ENCODE peak calls at places on chromosomes 16 and 17, in eight cellular contexts. V, G, Y, Q, J, E, R and D are unnamed samples.

GRCh38 chr17:17868637-17869522 is 32.1 kb upstream of the SREBF1 start:
- DNase-seq in V (no peak), G (no peak), Y (no peak), Q (no peak), J (no peak), E (no peak), R (no peak), D (no peak)

GRCh38 chr17:41403409-41404023 is 6.1 kb upstream of the KRT31 start:
- DNase-seq in V (no peak), G (no peak), Y (no peak), Q (no peak), J (peak), E (no peak), R (no peak), D (no peak)

GRCh38 chr17:72592242-72592966 is 471.6 kb downstream of the SOX9 start:
- DNase-seq in V (peak), G (peak), Y (no peak), Q (peak), J (peak), E (peak), R (no peak), D (peak)

GRCh38 chr17:13777003-13777402 is 175.3 kb upstream of the HS3ST3A1 start:
- DNase-seq in V (no peak), G (no peak), Y (no peak), Q (no peak), J (no peak), E (no peak), R (no peak), D (no peak)

GRCh38 chr16:20971420-20971819 is 70.8 kb downstream of the LYRM1 start:
- DNase-seq in V (no peak), G (no peak), Y (no peak), Q (no peak), J (no peak), E (no peak), R (peak), D (no peak)

GRCh38 chr17:32759476-32759875 is 117.4 kb downstream of the MYO1D start:
- DNase-seq in V (no peak), G (no peak), Y (no peak), Q (no peak), J (no peak), E (no peak), R (no peak), D (no peak)

GRCh38 chr17:51230306-51230705 is 29.5 kb downstream of the MBTD1 start:
- DNase-seq in V (no peak), G (no peak), Y (no peak), Q (no peak), J (no peak), E (no peak), R (no peak), D (no peak)

GRCh38 chr16:79811541-79811940 is 211.0 kb upstream of the MAF start:
- DNase-seq in V (no peak), G (no peak), Y (no peak), Q (no peak), J (no peak), E (no peak), R (no peak), D (no peak)

GRCh38 chr17:76411247-76411646 is 26.8 kb downstream of the SPHK1 start:
- DNase-seq in V (no peak), G (no peak), Y (no peak), Q (no peak), J (no peak), E (no peak), R (peak), D (no peak)

GRCh38 chr16:14302031-14302398 is 230.9 kb downstream of the MRTFB start:
- DNase-seq in V (peak), G (no peak), Y (no peak), Q (peak), J (no peak), E (peak), R (no peak), D (peak)

GRCh38 chr17:5049314-5049819 is 14.1 kb upstream of the SLC52A1 start:
- DNase-seq in V (peak), G (no peak), Y (no peak), Q (no peak), J (no peak), E (peak), R (peak), D (no peak)

GRCh38 chr17:73192219-73192893 is 499 bp upstream of the COG1 start:
- DNase-seq in V (peak), G (no peak), Y (no peak), Q (peak), J (peak), E (peak), R (peak), D (peak)

GRCh38 chr17:49638818-49639217 is 39.1 kb downstream of the SPOP start:
- DNase-seq in V (no peak), G (no peak), Y (no peak), Q (no peak), J (no peak), E (no peak), R (no peak), D (no peak)

GRCh38 chr17:31390748-31391495 is 553 bp upstream of the RAB11FIP4 start:
- DNase-seq in V (peak), G (no peak), Y (peak), Q (no peak), J (no peak), E (no peak), R (peak), D (no peak)

GRCh38 chr16:56667581-56668571 is at the start of gene MT1G:
- DNase-seq in V (peak), G (no peak), Y (no peak), Q (peak), J (no peak), E (peak), R (no peak), D (no peak)
- TF ChIP-seq POLR2A in V (no peak), G (no peak), Y (no peak), Q (peak), J (no peak), E (peak), R (no peak), D (no peak)

GRCh38 chr16:67561824-67562525 is 351 bp upstream of the CTCF start:
- DNase-seq in V (peak), G (peak), Y (peak), Q (peak), J (peak), E (peak), R (peak), D (peak)

GRCh38 chr16:67561501-67561823 is 864 bp upstream of the CTCF start:
- DNase-seq in V (no peak), G (no peak), Y (no peak), Q (no peak), J (no peak), E (no peak), R (no peak), D (no peak)

GRCh38 chr16:67563708-67564468 is 1.6 kb downstream of the CTCF start:
- DNase-seq in V (peak), G (no peak), Y (no peak), Q (peak), J (no peak), E (peak), R (no peak), D (no peak)

GRCh38 chr16:67562918-67563707 is 787 bp downstream of the CTCF start:
- DNase-seq in V (peak), G (no peak), Y (no peak), Q (peak), J (peak), E (peak), R (peak), D (no peak)

DNA sequence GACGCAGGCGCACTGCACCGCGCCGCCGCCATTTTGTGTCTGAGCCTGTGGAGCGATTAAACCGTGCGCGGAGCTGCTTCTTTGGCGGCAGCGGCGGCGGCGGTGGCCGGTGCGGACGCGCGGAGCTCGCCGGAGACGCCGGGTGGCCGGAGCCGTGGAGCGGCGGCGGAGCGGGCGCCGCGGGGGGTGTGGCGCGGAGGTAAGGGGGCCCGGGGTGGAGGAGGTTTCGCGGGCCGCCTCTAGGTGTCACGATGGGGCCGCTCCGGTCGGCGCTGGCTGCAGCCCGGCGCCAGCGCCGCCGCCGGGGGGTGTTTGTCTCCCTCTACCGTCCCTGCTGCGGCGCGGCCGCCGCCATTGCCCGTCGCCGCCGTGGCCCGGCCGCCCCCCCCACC is at the start of gene CTCF:
- DNase-seq in V (peak), G (no peak), Y (no peak), Q (peak), J (peak), E (peak), R (peak), D (no peak)
- TF ChIP-seq POLR2AphosphoS5 in V (no peak), G (no peak), Y (no peak), Q (peak), J (peak), E (no peak), R (no peak), D (no peak)

GRCh38 chr17:8955021-8955420 is 10.5 kb downstream of the PIK3R5 start:
- DNase-seq in V (no peak), G (no peak), Y (peak), Q (no peak), J (no peak), E (no peak), R (peak), D (no peak)

GRCh38 chr17:8955560-8955959 is 9.9 kb downstream of the PIK3R5 start:
- DNase-seq in V (no peak), G (no peak), Y (peak), Q (no peak), J (no peak), E (no peak), R (peak), D (no peak)

GRCh38 chr17:8953152-8953885 is 12.2 kb downstream of the PIK3R5 start:
- DNase-seq in V (no peak), G (no peak), Y (peak), Q (no peak), J (no peak), E (no peak), R (peak), D (no peak)

GRCh38 chr17:8956521-8956920 is 9.0 kb downstream of the PIK3R5 start:
- DNase-seq in V (no peak), G (no peak), Y (peak), Q (no peak), J (no peak), E (no peak), R (no peak), D (no peak)

DNA sequence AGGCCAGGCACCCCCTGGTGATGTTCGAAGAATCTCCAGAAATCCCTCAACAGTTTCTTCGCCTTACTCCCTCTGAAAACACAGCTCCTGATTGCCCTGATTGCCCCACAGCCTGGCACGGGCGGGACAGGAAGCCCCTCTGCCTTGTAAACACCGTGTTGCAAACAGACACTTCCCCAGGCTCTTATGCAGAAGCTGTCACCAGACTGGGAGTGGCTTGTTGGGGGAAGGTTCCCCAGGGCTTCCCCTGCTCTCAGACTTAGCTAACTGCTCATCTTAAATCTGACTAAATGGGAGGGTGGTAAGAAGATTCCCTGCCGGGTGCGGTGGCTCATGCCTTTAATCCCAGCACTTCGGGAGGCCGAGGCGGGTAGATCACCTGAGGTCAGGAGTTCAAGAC is 11.2 kb downstream of the PIK3R5 start:
- DNase-seq in V (peak), G (peak), Y (peak), Q (no peak), J (no peak), E (peak), R (peak), D (no peak)
- TF ChIP-seq POLR2A in V (no peak), G (no peak), Y (no peak), Q (no peak), J (no peak), E (no peak), R (peak), D (peak)

GRCh38 chr17:62963296-62963695 is 2.7 kb upstream of the TANC2 start:
- DNase-seq in V (no peak), G (no peak), Y (no peak), Q (no peak), J (peak), E (no peak), R (no peak), D (no peak)
- TF ChIP-seq POLR2AphosphoS5 in V (no peak), G (no peak), Y (no peak), Q (no peak), J (peak), E (no peak), R (no peak), D (no peak)

DNA sequence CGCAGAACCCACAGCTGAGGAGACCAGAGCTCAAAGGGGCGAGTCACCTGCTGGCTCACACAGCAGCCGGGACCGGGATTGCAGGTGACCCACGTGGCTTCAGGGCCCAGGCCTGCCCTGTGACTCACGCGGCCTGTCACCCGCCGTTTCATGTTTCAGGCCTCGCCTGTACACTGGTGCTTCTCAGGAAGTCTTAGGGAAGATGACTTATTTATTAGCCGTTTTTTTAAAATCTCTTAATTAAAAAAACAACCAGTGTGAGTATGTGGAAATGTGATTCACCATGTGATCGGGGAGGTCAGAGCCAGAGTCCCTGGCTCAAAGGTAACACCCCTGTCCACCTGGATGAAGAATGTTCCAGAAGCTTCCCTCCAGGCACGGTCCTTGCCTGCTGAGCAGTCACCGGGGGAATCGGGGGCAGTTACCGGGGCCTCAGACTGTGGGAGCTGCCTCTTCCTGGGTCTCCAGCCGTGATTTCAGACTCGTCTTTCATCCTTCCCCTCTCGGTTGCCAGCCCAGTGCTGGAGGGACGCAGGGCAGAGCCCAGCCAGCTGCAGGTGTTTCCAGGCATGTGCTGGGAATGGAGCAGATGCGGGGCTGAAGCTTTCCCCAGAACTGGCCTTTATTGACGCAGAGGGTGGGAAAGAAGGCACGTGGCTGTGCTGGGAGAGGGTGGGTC is 49.3 kb downstream of the CMIP start:
- DNase-seq in V (peak), G (peak), Y (no peak), Q (peak), J (peak), E (peak), R (peak), D (no peak)
- TF ChIP-seq POLR2A in V (no peak), G (no peak), Y (no peak), Q (no peak), J (no peak), E (no peak), R (no peak), D (no peak)

GRCh38 chr16:1122031-1122765 is 26.2 kb upstream of the C1QTNF8 start:
- DNase-seq in V (no peak), G (no peak), Y (no peak), Q (no peak), J (no peak), E (no peak), R (no peak), D (no peak)
- TF ChIP-seq POLR2AphosphoS5 in V (no peak), G (no peak), Y (no peak), Q (no peak), J (no peak), E (no peak), R (no peak), D (no peak)

DNA sequence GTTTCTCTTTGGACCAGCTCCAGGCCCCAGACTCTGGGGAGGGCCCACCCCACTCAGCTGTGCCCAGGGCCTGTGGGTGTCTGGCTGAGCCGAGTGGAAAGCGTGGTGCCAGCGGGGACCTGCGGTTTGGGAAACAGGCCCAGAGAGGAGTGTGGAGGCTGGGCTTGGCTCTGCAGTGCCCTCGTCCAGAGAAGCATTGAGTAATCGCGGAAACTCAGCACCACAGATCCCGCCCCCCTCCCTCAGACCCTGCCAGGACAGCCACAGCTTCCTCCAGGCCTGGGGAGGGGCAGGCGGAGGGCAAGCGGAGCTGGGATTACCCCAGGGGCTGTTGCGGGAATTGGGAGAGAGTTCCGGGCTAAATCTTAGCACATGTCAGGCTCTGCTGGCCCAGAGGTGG is 14.6 kb upstream of the PITPNA start:
- DNase-seq in V (peak), G (no peak), Y (peak), Q (peak), J (no peak), E (peak), R (peak), D (peak)
- TF ChIP-seq POLR2A in V (no peak), G (no peak), Y (no peak), Q (no peak), J (no peak), E (no peak), R (no peak), D (no peak)

GRCh38 chr17:16255481-16255901 is 38.5 kb downstream of the PIGL start:
- DNase-seq in V (peak), G (peak), Y (no peak), Q (peak), J (no peak), E (peak), R (no peak), D (no peak)
- TF ChIP-seq POLR2AphosphoS5 in V (no peak), G (no peak), Y (no peak), Q (no peak), J (no peak), E (peak), R (no peak), D (no peak)

GRCh38 chr17:56960596-56961538 is at the start of gene COIL:
- DNase-seq in V (peak), G (peak), Y (peak), Q (peak), J (peak), E (peak), R (peak), D (peak)
- TF ChIP-seq POLR2A in V (no peak), G (peak), Y (no peak), Q (peak), J (peak), E (peak), R (no peak), D (peak)

GRCh38 chr16:67108489-67108888 is 1.3 kb upstream of the PHAF1 start:
- DNase-seq in V (no peak), G (no peak), Y (no peak), Q (no peak), J (no peak), E (no peak), R (no peak), D (no peak)

GRCh38 chr16:67108931-67109406 is 772 bp upstream of the PHAF1 start:
- DNase-seq in V (no peak), G (no peak), Y (no peak), Q (no peak), J (no peak), E (no peak), R (no peak), D (no peak)

GRCh38 chr16:67111951-67112444 is 2.3 kb downstream of the PHAF1 start:
- DNase-seq in V (no peak), G (no peak), Y (no peak), Q (no peak), J (no peak), E (no peak), R (no peak), D (no peak)

GRCh38 chr16:67110136-67110847 is 551 bp downstream of the PHAF1 start:
- DNase-seq in V (no peak), G (no peak), Y (no peak), Q (no peak), J (no peak), E (no peak), R (no peak), D (no peak)

GRCh38 chr16:67109407-67110135 is at the start of gene PHAF1:
- DNase-seq in V (peak), G (peak), Y (peak), Q (peak), J (peak), E (peak), R (peak), D (peak)
- TF ChIP-seq POLR2AphosphoS5 in V (peak), G (no peak), Y (peak), Q (peak), J (peak), E (peak), R (peak), D (no peak)